ENCODE peak calls at places on chromosomes 12 and 14, in nine cellular contexts. O, A, L, P, W, Q, X, T and H are unnamed samples.

GRCh38 chr12:101010881-101011280 is 199.2 kb downstream of the SLC5A8 start:
- DNase-seq in Q (peak), O (no peak), P (no peak), L (no peak), W (no peak), T (no peak), X (no peak), A (no peak), H (no peak)

GRCh38 chr12:76706099-76706498 is 57.8 kb upstream of the ZDHHC17 start:
- DNase-seq in L (no peak), Q (no peak), T (no peak), P (no peak), X (no peak), W (no peak), O (no peak), A (no peak), H (no peak)

GRCh38 chr12:24562761-24563392 is 386.0 kb downstream of the BCAT1 start:
- DNase-seq in T (no peak), Q (no peak), W (peak), A (peak), L (peak), X (peak), O (no peak), P (no peak), H (peak)

GRCh38 chr12:93773122-93773871 is 96.1 kb downstream of the CRADD start:
- DNase-seq in P (no peak), L (no peak), W (no peak), X (no peak), Q (peak), O (no peak), T (no peak), A (no peak), H (no peak)

GRCh38 chr14:106491851-106492250 is 965.5 kb downstream of the TMEM121 start:
- DNase-seq in P (no peak), X (no peak), L (no peak), A (no peak), O (no peak), Q (no peak), W (peak), T (no peak), H (no peak)

GRCh38 chr14:21846227-21846885 is 172.7 kb upstream of the OR4E1 start:
- DNase-seq in P (no peak), L (peak), Q (no peak), T (no peak), W (peak), O (peak), X (no peak), A (peak), H (no peak)

GRCh38 chr14:20799955-20800544 is 2.6 kb downstream of the RNASE1 start:
- DNase-seq in Q (peak), T (no peak), W (no peak), O (peak), P (no peak), L (no peak), A (peak), X (no peak), H (peak)

GRCh38 chr14:89615421-89615820 is 198.4 kb upstream of the FOXN3 start:
- DNase-seq in X (no peak), T (no peak), P (no peak), L (no peak), W (no peak), O (no peak), A (no peak), Q (no peak), H (no peak)

GRCh38 chr12:111330800-111331752 is 37.8 kb downstream of the PHETA1 start:
- DNase-seq in X (no peak), P (peak), W (peak), T (no peak), L (no peak), O (no peak), A (no peak), Q (peak), H (no peak)

GRCh38 chr12:13631873-13632272 is 349.5 kb downstream of the GRIN2B start:
- DNase-seq in T (no peak), P (no peak), L (no peak), A (no peak), X (no peak), W (no peak), O (no peak), Q (no peak), H (no peak)

GRCh38 chr12:57090924-57091632 is 2.2 kb downstream of the NAB2 start:
- DNase-seq in T (no peak), L (peak), P (no peak), O (no peak), A (no peak), W (no peak), X (no peak), Q (no peak), H (no peak)

GRCh38 chr14:93175492-93175891 is 9.2 kb downstream of the MOAP1 start:
- DNase-seq in O (peak), A (no peak), P (no peak), W (no peak), X (no peak), L (no peak), Q (no peak), T (no peak), H (no peak)

GRCh38 chr12:1948883-1949282 is 30.4 kb upstream of the CACNA2D4 start:
- DNase-seq in Q (no peak), T (no peak), P (no peak), O (peak), L (no peak), A (no peak), X (no peak), W (no peak), H (no peak)

GRCh38 chr14:23172096-23172495 is 11.4 kb downstream of the SLC7A8 start:
- DNase-seq in O (no peak), A (no peak), T (no peak), L (no peak), W (no peak), Q (no peak), X (no peak), P (no peak), H (peak)

DNA sequence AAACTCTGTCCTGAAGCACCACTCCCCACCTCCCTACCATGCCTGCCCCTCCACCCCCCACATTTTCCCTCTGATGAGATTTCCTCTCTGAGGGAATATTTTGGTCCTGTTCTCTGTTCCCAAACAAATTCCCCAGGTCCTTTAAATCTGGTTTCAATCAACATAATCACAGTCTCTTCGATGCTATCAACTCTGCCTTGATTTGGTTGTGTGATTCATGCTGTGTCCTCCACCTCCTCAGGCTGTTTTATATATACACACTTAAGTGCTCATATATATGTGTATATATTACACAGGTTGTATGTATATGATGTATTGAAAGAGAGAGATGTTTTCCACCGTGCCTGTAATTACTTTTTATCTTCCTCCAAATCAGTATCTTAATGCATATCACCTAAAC is 36.0 kb downstream of the NTF3 start:
- DNase-seq in X (no peak), A (no peak), T (no peak), P (no peak), O (no peak), L (no peak), W (no peak), Q (no peak), H (no peak)
- TF ChIP-seq CTCF in X (no peak), A (no peak), T (no peak), P (no peak), O (no peak), L (no peak), W (no peak), Q (no peak), H (no peak)

GRCh38 chr14:100761481-100761880 is 34.8 kb downstream of the DLK1 start:
- DNase-seq in A (no peak), P (peak), X (no peak), Q (no peak), O (no peak), W (peak), T (no peak), L (no peak), H (no peak)
- TF ChIP-seq POLR2A in A (no peak), P (no peak), X (no peak), Q (no peak), O (no peak), W (no peak), T (no peak), L (no peak), H (no peak)

DNA sequence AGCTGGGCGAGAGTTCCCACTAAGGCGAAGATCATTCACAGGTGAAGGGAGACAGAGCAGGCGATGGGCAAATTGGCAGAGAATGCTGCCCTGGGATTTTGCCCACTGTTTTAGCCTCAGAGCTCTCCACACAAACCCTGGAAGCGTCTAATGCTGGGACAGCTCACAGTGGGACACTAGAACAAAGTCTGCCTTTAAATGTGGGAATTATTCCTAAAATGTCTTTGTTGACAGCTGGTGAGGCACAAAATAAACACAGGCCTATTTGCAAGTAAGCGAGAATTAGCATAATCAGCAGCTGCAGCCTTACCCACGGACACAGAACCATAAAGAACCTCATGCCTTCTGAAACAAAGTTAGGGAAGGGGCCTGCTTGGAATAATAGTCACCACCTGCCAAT is 824.5 kb downstream of the AACS start:
- DNase-seq in A (no peak), P (no peak), X (no peak), T (no peak), Q (no peak), O (no peak), W (no peak), L (no peak), H (no peak)
- H3K27ac ChIP-seq in A (no peak), P (no peak), X (no peak), T (no peak), Q (no peak), O (no peak), W (no peak), L (no peak), H (no peak)

DNA sequence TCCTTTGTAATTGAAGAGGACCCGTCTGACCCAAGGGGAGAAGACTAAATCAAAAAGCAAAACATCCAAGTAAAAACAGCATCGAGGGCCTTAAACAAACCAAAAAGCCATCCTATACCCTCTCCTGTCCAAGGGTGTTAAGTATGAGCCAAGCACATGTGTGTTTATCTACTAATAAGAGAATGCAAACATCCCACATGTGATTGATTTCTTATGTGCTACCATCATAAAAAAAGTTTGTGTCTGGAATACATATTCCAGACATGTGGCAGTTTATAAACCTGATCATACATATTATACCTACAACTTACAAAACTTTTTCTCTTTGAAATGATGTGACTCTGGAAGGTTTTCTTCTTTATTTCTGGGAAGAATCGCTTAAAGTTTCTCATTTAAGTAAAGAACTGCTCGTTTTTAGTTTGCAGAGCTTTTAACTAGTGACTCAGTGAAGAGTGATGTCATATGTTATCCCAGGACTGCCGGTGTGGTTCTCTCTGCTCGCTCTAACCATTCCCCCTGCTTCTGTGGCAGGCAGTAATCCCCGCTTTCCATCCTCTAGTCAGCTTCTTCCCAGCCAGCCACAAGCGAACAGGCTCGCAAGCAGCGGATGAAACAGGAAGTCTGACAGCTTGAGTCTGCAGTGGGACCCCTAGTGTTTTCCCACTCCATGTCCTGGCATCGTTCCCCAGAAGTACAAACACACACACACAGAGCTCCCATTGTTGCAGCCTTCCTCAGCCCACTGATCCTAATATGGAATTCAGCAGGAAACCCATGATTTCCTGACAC is 431 bp upstream of the RHOJ start:
- DNase-seq in A (peak), L (peak), X (peak), P (no peak), W (peak), O (peak), T (peak), Q (peak), H (peak)
- TF ChIP-seq CTCF in A (no peak), L (no peak), X (no peak), P (no peak), W (no peak), O (no peak), T (peak), Q (no peak), H (peak)

GRCh38 chr14:91282954-91283645 is 38.6 kb upstream of the GPR68 start:
- DNase-seq in Q (no peak), A (peak), X (no peak), L (no peak), T (no peak), P (no peak), W (no peak), O (no peak), H (no peak)
- TF ChIP-seq POLR2A in Q (no peak), A (no peak), X (no peak), L (no peak), T (no peak), P (no peak), W (no peak), O (no peak), H (no peak)

GRCh38 chr14:33949051-33950037 is 1.5 kb downstream of the EGLN3 start:
- DNase-seq in A (no peak), Q (no peak), T (no peak), X (no peak), P (no peak), W (no peak), O (no peak), L (no peak), H (no peak)

GRCh38 chr14:33950320-33951182 is at the start of gene EGLN3:
- DNase-seq in P (peak), O (peak), A (peak), W (peak), L (peak), Q (peak), T (peak), X (peak), H (peak)

GRCh38 chr14:33954016-33954598 is 3.2 kb upstream of the EGLN3 start:
- DNase-seq in A (no peak), Q (no peak), O (peak), T (no peak), P (no peak), W (no peak), X (no peak), L (no peak), H (no peak)

GRCh38 chr14:33952541-33952940 is 1.7 kb upstream of the EGLN3 start:
- DNase-seq in L (no peak), O (no peak), W (no peak), P (no peak), T (no peak), A (no peak), X (no peak), Q (no peak), H (no peak)

GRCh38 chr14:33951183-33951840 is 438 bp upstream of the EGLN3 start:
- DNase-seq in T (no peak), O (no peak), W (no peak), L (no peak), X (no peak), P (no peak), Q (no peak), A (no peak), H (no peak)
- H3K27ac ChIP-seq in T (no peak), O (peak), W (peak), L (no peak), X (peak), P (no peak), Q (no peak), A (no peak), H (peak)

GRCh38 chr14:74792249-74793039 is 29.3 kb downstream of the YLPM1 start:
- DNase-seq in X (no peak), W (no peak), L (no peak), Q (no peak), T (no peak), A (no peak), P (no peak), O (no peak), H (no peak)

GRCh38 chr14:74794947-74795346 is 31.8 kb downstream of the YLPM1 start:
- DNase-seq in A (no peak), Q (no peak), L (no peak), X (no peak), W (no peak), P (no peak), T (no peak), O (no peak), H (no peak)

GRCh38 chr14:74793506-74794155 is 30.5 kb downstream of the YLPM1 start:
- DNase-seq in T (no peak), W (peak), A (no peak), P (no peak), Q (no peak), L (no peak), O (no peak), X (no peak), H (no peak)
- TF ChIP-seq CTCF in T (no peak), W (peak), A (peak), P (peak), Q (no peak), L (no peak), O (no peak), X (no peak), H (no peak)

DNA sequence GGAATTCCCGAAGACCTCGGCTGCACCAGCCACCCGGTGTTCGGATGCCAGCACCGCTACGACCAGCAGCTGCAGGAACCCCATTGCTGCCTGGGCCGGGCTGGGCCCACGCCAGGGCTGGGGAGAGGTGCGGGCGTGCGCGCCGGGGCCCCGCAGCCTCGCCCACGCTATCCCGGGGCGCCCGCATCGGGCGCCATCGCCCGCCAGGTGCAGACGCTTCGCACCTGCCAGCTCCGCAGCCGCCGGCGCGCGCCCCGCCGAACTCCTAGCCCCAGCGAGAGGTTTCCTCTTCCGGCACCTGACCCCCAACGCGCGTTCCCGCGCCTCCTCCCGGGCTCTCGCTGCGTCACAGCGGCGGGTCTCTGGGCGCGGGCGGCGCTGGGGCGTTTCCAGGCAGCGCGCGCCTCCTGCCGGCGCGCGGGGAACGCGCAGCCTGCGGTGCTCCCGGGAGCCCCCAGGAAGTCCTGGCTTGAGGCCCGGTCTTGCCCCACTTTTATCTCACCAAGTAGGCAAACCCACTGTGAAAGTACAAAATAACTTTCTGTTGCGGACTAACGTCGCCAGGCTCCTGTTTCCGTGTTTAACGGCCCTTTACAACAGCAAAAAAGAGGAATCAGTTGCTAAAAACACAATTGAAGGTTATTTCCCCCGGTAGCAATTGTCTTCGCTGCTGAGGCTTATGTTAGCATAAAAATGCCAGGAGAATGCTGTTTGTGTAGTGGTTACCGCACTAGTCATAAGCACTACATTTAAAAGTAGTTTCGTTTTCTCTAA is at the start of gene TM7SF3:
- DNase-seq in O (peak), A (peak), W (peak), T (peak), X (peak), L (peak), P (peak), Q (peak), H (peak)
- TF ChIP-seq POLR2A in O (no peak), A (peak), W (peak), T (peak), X (peak), L (peak), P (peak), Q (no peak), H (peak)

GRCh38 chr14:67646136-67646535 is 26.4 kb downstream of the ARG2 start:
- DNase-seq in X (no peak), P (no peak), Q (no peak), L (no peak), O (no peak), A (no peak), W (no peak), T (no peak), H (no peak)
- H3K27ac ChIP-seq in X (no peak), P (no peak), Q (no peak), L (no peak), O (no peak), A (no peak), W (no peak), T (no peak), H (no peak)